ENCODE peak calls at places on chromosomes 1 and 21, in four cellular contexts. Z, A, Q and R are unnamed samples.

GRCh38 chr1:15958788-15959187 is 17.1 kb downstream of the ZBTB17 start:
- DNase-seq in Z (no peak), A (no peak), Q (no peak), R (no peak)

GRCh38 chr1:118075116-118075515 is 109.9 kb downstream of the SPAG17 start:
- DNase-seq in Z (no peak), A (no peak), Q (no peak), R (no peak)

GRCh38 chr1:56838726-56839125 is 15.9 kb upstream of the C8A start:
- DNase-seq in Z (no peak), A (no peak), Q (no peak), R (no peak)

GRCh38 chr1:99745061-99745460 is 21.4 kb downstream of the FRRS1 start:
- DNase-seq in Z (no peak), A (no peak), Q (no peak), R (no peak)

GRCh38 chr1:179124866-179125265 is 43.0 kb downstream of the TOR3A start:
- DNase-seq in Z (no peak), A (no peak), Q (no peak), R (no peak)

GRCh38 chr1:172918478-172918877 is 132.3 kb downstream of the TNFSF18 start:
- DNase-seq in Z (no peak), A (no peak), Q (no peak), R (no peak)

GRCh38 chr1:200681231-200681630 is 11.5 kb upstream of the DDX59 start:
- DNase-seq in Z (no peak), A (no peak), Q (no peak), R (no peak)

GRCh38 chr1:45914836-45915235 is 111.4 kb downstream of the MAST2 start:
- DNase-seq in Z (no peak), A (no peak), Q (no peak), R (no peak)

GRCh38 chr1:1567831-1568380 is 6.8 kb downstream of the SSU72 start:
- DNase-seq in Z (no peak), A (no peak), Q (no peak), R (no peak)

GRCh38 chr1:84853743-84854721 is 39.0 kb downstream of the LPAR3 start:
- DNase-seq in Z (no peak), A (no peak), Q (no peak), R (no peak)

GRCh38 chr21:44512496-44513388 is 27.3 kb downstream of the KRTAP10-1 start:
- DNase-seq in Z (no peak), A (no peak), Q (no peak), R (no peak)

GRCh38 chr21:17045214-17045835 is 467.5 kb upstream of the CXADR start:
- DNase-seq in Z (no peak), A (no peak), Q (no peak), R (no peak)

GRCh38 chr1:2821970-2822620 is 20.6 kb upstream of the TTC34 start:
- DNase-seq in Z (peak), A (no peak), Q (no peak), R (peak)

GRCh38 chr1:22132517-22133235 is 10.2 kb downstream of the WNT4 start:
- DNase-seq in Z (peak), A (no peak), Q (no peak), R (peak)

GRCh38 chr1:173257805-173258204 is 50.7 kb upstream of the TNFSF4 start:
- DNase-seq in Z (no peak), A (no peak), Q (no peak), R (no peak)

DNA sequence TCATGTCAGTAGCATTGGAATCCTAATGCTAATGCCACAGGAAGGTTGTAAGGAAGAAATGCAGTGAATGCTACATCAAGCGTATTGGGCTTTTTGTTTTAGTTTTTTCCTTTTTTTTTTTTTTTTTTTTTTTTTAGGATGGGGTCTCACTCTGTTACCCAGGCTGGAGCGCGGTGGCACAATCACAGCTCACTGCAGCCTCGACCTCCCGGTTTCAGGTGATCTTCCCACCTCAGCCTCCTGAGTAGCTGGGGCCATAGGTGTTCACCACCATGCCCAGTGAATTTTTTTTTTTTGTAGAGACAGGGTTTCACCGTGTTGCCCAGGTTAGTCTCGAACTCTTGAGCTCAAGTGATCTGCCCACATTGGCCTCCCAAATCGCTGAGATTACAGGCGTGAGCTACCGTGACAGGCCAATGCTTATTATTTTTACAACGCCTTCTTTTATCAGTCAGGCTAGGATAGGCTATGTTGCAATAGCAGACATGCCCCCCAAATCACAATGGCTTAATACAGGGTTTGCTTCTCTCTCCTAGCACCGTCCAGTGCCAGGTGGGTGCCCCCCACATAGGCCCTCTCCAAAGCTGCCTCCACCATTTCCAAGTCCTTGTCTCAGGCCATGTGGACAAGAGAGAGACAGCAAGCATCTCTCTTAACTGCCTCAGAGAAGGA is 3.8 kb upstream of the MATN1 start:
- DNase-seq in Z (no peak), A (no peak), Q (no peak), R (no peak)
- H3K27ac ChIP-seq in Z (no peak), A (no peak), Q (no peak), R (no peak)

GRCh38 chr1:203324103-203325003 is 19.0 kb downstream of the BTG2 start:
- DNase-seq in Z (peak), A (no peak), Q (no peak), R (peak)
- H3K4me3 ChIP-seq in Z (no peak), A (no peak), Q (no peak), R (no peak)

DNA sequence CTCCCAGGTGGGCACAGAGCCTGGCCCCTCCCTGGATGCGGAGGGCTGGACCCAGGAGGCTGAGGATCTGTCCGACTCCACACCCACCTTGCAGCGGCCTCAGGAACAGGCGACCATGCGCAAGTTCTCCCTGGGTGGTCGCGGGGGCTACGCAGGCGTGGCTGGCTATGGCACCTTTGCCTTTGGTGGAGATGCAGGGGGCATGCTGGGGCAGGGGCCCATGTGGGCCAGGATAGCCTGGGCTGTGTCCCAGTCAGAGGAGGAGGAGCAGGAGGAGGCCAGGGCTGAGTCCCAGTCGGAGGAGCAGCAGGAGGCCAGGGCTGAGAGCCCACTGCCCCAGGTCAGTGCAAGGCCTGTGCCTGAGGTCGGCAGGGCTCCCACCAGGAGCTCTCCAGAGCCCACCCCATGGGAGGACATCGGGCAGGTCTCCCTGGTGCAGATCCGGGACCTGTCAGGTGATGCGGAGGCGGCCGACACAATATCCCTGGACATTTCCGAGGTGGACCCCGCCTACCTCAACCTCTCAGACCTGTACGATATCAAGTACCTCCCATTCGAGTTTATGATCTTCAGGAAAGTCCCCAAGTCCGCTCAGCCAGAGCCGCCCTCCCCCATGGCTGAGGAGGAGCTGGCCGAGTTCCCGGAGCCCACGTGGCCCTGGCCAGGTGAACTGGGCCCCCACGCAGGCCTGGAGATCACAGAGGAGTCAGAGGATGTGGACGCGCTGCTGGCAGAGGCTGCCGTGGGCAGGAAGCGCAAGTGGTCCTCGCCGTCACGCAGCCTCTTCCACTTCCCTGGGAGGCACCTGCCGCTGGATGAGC is 34.2 kb downstream of the TRIM11 start:
- DNase-seq in Z (peak), A (no peak), Q (peak), R (peak)
- H3K27ac ChIP-seq in Z (no peak), A (no peak), Q (no peak), R (peak)

DNA sequence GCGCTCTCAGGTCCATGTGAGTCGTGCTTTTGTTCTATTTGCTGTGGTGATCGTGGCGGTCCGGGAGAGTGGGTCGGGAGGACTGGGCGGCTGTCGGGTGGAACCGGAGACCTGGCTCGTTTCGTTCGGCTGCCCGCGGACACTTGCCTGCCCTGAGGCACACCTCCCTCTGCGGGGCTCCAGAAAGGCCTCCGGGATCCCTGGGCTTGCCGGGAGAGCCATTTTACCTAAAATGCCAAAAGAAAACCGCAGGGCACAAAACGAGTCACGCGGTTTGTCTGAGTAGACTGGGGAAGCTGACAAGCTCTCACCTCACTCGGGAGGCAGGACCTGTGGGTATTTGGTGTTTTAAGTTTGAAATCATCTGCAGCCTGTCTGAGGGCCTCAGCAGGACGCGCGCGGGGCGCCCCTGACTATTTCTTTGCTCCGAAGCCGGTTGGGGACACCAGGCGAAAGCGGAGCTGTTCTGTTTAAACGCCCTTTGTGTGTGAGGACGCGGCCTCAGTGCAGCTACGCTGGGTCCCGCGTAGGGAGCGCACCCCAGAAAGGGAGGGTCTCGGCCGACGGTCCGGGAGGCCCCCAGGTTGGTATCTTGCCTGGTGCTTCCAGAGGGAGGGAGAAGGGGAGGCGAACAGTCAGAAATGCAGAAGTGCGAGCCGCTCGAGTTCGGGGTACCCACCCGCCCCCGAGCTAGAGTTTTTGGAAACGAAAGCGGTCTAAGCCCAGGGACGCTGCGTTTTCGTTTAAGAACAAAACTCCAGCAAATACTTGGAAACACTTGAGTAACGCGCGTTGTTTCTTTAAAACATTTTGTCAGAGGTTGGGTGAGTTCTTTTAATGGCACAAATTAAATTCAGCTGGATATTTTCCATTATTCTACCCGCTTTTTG is 996 bp downstream of the LHX8 start:
- DNase-seq in Z (no peak), A (no peak), Q (no peak), R (no peak)
- H3K4me3 ChIP-seq in Z (no peak), A (peak), Q (peak), R (peak)

GRCh38 chr1:234720709-234721436 is 110.9 kb upstream of the IRF2BP2 start:
- DNase-seq in Z (no peak), A (no peak), Q (no peak), R (peak)

GRCh38 chr1:234719454-234720258 is 109.7 kb upstream of the IRF2BP2 start:
- DNase-seq in Z (no peak), A (no peak), Q (no peak), R (no peak)

GRCh38 chr1:234722267-234722704 is 112.3 kb upstream of the IRF2BP2 start:
- DNase-seq in Z (peak), A (no peak), Q (no peak), R (peak)

GRCh38 chr1:234722904-234723588 is 113.1 kb upstream of the IRF2BP2 start:
- DNase-seq in Z (peak), A (peak), Q (peak), R (peak)

GRCh38 chr1:234721476-234722266 is 111.7 kb upstream of the IRF2BP2 start:
- DNase-seq in Z (peak), A (no peak), Q (no peak), R (peak)
- H3K27ac ChIP-seq in Z (peak), A (peak), Q (peak), R (peak)

GRCh38 chr1:159184201-159184600 is 12.8 kb downstream of the CADM3 start:
- DNase-seq in Z (no peak), A (no peak), Q (no peak), R (no peak)

GRCh38 chr1:159190441-159190840 is 14.2 kb upstream of the ACKR1 start:
- DNase-seq in Z (no peak), A (no peak), Q (no peak), R (no peak)

GRCh38 chr1:159185121-159185520 is 13.7 kb downstream of the CADM3 start:
- DNase-seq in Z (no peak), A (no peak), Q (no peak), R (no peak)

GRCh38 chr1:159187647-159188374 is 16.4 kb downstream of the CADM3 start:
- DNase-seq in Z (no peak), A (no peak), Q (no peak), R (no peak)

DNA sequence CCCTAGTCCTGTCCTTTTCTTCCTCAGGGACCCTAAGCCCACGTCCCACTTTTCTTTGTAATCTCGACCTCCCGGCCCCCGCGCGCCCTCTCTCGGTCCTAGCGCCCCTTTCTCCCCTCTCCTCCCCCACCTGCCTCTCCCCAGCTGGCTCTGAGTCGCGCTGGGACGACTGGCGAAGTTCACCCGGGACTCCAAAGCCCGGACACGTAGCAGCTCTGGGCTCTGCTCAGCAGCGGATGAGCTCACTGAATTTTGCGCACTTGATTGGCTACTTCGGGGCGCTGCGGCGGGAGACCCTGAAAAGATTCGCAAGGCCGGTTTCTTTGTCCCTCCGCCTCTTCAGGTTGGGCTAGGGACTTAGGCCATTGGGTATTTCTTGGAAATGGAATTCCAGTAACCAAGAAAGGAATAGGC is 16.3 kb upstream of the ACKR1 start:
- DNase-seq in Z (peak), A (peak), Q (no peak), R (peak)
- H3K4me3 ChIP-seq in Z (peak), A (peak), Q (peak), R (no peak)

GRCh38 chr1:115252585-115252984 is 85.5 kb downstream of the NGF start:
- DNase-seq in Z (no peak), A (no peak), Q (no peak), R (no peak)
- H3K27ac ChIP-seq in Z (no peak), A (no peak), Q (no peak), R (no peak)

GRCh38 chr1:23597635-23598388 is 38.5 kb upstream of the ID3 start:
- DNase-seq in Z (no peak), A (no peak), Q (no peak), R (no peak)
- H3K4me3 ChIP-seq in Z (no peak), A (no peak), Q (no peak), R (no peak)

GRCh38 chr1:204263240-204263848 is 49.6 kb upstream of the GOLT1A start:
- DNase-seq in Z (no peak), A (no peak), Q (no peak), R (peak)
- H3K27ac ChIP-seq in Z (no peak), A (no peak), Q (peak), R (no peak)